ENCODE peak calls at places on chromosome 5, in nine cellular contexts. A is hypothalamus; V is esophagus squamous epithelium; G is LoVo; N is erythroblast; B is CD4-positive, alpha-beta T cell; L is GM12865; Q is choroid plexus epithelial cell; O is ecto neural progenitor cell. K is an unnamed sample.

GRCh38 chr5:74294231-74294705 is 346.3 kb downstream of the ENC1 start:
- DNase-seq in Q (peak), A (no peak), O (no peak), B (no peak), G (no peak), V (no peak), N (no peak), L (peak), K (no peak)

GRCh38 chr5:65734921-65735320 is 12.9 kb downstream of the NLN start:
- DNase-seq in Q (no peak), V (no peak), O (no peak), A (no peak), G (no peak), B (no peak), N (peak), L (no peak), K (no peak)

GRCh38 chr5:103674321-103674720 is 111.7 kb upstream of the NUDT12 start:
- DNase-seq in N (no peak), B (no peak), V (no peak), O (no peak), L (no peak), G (no peak), A (no peak), Q (peak), K (no peak)

GRCh38 chr5:168734119-168734518 is 155.0 kb upstream of the PANK3 start:
- DNase-seq in A (no peak), O (peak), L (no peak), G (no peak), V (no peak), B (no peak), N (no peak), Q (no peak), K (no peak)

GRCh38 chr5:57887851-57888621 is 405.4 kb upstream of the ACTBL2 start:
- DNase-seq in G (peak), L (peak), A (no peak), Q (peak), V (no peak), O (peak), N (peak), B (no peak), K (peak)

GRCh38 chr5:55816342-55816741 is 34.8 kb upstream of the IL31RA start:
- DNase-seq in A (no peak), L (no peak), V (no peak), B (no peak), N (no peak), G (peak), O (no peak), Q (peak), K (no peak)

GRCh38 chr5:155270737-155271136 is 257.2 kb downstream of the KIF4B start:
- DNase-seq in A (no peak), O (no peak), Q (no peak), L (no peak), V (no peak), G (no peak), N (no peak), B (no peak), K (no peak)

GRCh38 chr5:180618830-180619562 is 27.7 kb upstream of the SCGB3A1 start:
- DNase-seq in Q (peak), L (no peak), O (peak), A (no peak), V (no peak), N (peak), B (peak), G (no peak), K (no peak)

GRCh38 chr5:110536120-110537115 is 190.1 kb downstream of the TMEM232 start:
- DNase-seq in A (no peak), L (no peak), B (no peak), Q (peak), O (no peak), N (no peak), G (no peak), V (no peak), K (no peak)

GRCh38 chr5:172110921-172111873 is 76.8 kb downstream of the STK10 start:
- DNase-seq in A (no peak), N (peak), V (peak), O (no peak), L (peak), Q (no peak), G (peak), B (peak), K (peak)

GRCh38 chr5:171630047-171630669 is 155.5 kb upstream of the SMIM23 start:
- DNase-seq in L (no peak), B (no peak), Q (peak), O (peak), V (no peak), G (peak), A (no peak), N (peak), K (no peak)

GRCh38 chr5:26388946-26389345 is 649.4 kb downstream of the CDH9 start:
- DNase-seq in B (no peak), L (no peak), O (no peak), V (no peak), G (no peak), N (no peak), A (no peak), Q (no peak), K (no peak)

GRCh38 chr5:179267671-179268071 is 77.6 kb downstream of the ADAMTS2 start:
- DNase-seq in B (no peak), L (no peak), V (no peak), G (no peak), N (no peak), O (no peak), A (no peak), Q (no peak), K (no peak)

GRCh38 chr5:31939151-31939550 is 235.0 kb downstream of the GOLPH3 start:
- DNase-seq in V (no peak), N (no peak), B (no peak), L (no peak), G (no peak), Q (peak), A (no peak), O (no peak), K (no peak)

GRCh38 chr5:35061216-35061615 is 13.5 kb upstream of the AGXT2 start:
- DNase-seq in A (no peak), B (no peak), O (no peak), V (no peak), L (no peak), Q (peak), G (no peak), N (no peak), K (no peak)

GRCh38 chr5:148455055-148455675 is 71.4 kb downstream of the FBXO38 start:
- DNase-seq in A (no peak), B (no peak), G (no peak), O (no peak), L (no peak), V (no peak), N (no peak), Q (peak), K (no peak)

GRCh38 chr5:39074009-39074886 is at the start of gene RICTOR:
- DNase-seq in Q (peak), G (peak), B (peak), O (peak), N (peak), A (peak), L (peak), V (peak), K (peak)

GRCh38 chr5:40332945-40333344 is 346.8 kb upstream of the PTGER4 start:
- DNase-seq in N (no peak), Q (no peak), V (no peak), B (no peak), G (no peak), L (no peak), O (no peak), A (no peak), K (no peak)

GRCh38 chr5:172902497-172903472 is 56.4 kb upstream of the RPL26L1 start:
- DNase-seq in L (no peak), Q (peak), B (no peak), A (no peak), V (no peak), N (peak), G (no peak), O (peak), K (peak)

GRCh38 chr5:5675511-5675910 is 253.0 kb downstream of the ICE1 start:
- DNase-seq in B (no peak), L (no peak), G (no peak), A (no peak), N (no peak), Q (no peak), O (no peak), V (no peak), K (no peak)

GRCh38 chr5:105670586-105670985 is 2000.2 kb downstream of the EFNA5 start:
- DNase-seq in G (no peak), L (no peak), A (no peak), N (no peak), Q (no peak), V (no peak), B (no peak), O (no peak), K (no peak)

GRCh38 chr5:5313081-5313736 is 109.3 kb upstream of the ICE1 start:
- DNase-seq in V (no peak), B (no peak), G (no peak), N (no peak), Q (peak), O (no peak), A (no peak), L (no peak), K (no peak)

GRCh38 chr5:136004436-136004835 is 24.4 kb upstream of the TGFBI start:
- DNase-seq in O (no peak), L (no peak), A (no peak), N (no peak), Q (peak), V (no peak), G (no peak), B (no peak), K (no peak)

GRCh38 chr5:88944751-88945507 is 61.9 kb upstream of the MEF2C start:
- DNase-seq in O (no peak), L (no peak), G (no peak), B (no peak), V (no peak), A (no peak), Q (peak), N (no peak), K (no peak)

GRCh38 chr5:17118631-17119030 is 98.8 kb upstream of the BASP1 start:
- DNase-seq in N (peak), V (peak), B (no peak), L (peak), Q (peak), G (peak), O (no peak), A (no peak), K (peak)

GRCh38 chr5:57816108-57816507 is 333.5 kb upstream of the ACTBL2 start:
- DNase-seq in B (no peak), V (no peak), L (no peak), N (no peak), G (peak), Q (peak), O (no peak), A (no peak), K (peak)

GRCh38 chr5:143025376-143025775 is 255.2 kb downstream of the ARHGAP26 start:
- DNase-seq in L (peak), B (no peak), G (no peak), O (no peak), A (no peak), N (no peak), V (no peak), Q (no peak), K (no peak)

GRCh38 chr5:67355135-67355729 is 158.6 kb upstream of the CD180 start:
- DNase-seq in A (no peak), L (no peak), V (no peak), O (no peak), G (no peak), Q (no peak), B (no peak), N (no peak), K (no peak)

GRCh38 chr5:112253478-112254250 is 165.4 kb downstream of the EPB41L4A start:
- DNase-seq in N (no peak), A (no peak), B (no peak), L (no peak), V (no peak), Q (peak), O (no peak), G (no peak), K (no peak)

GRCh38 chr5:89697581-89697980 is 712.0 kb downstream of the CETN3 start:
- DNase-seq in Q (no peak), B (no peak), V (no peak), L (no peak), A (no peak), O (no peak), N (no peak), G (no peak), K (no peak)

GRCh38 chr5:134515801-134516200 is 9.7 kb upstream of the JADE2 start:
- DNase-seq in O (no peak), N (no peak), B (no peak), G (no peak), V (no peak), L (no peak), A (no peak), Q (no peak), K (no peak)

GRCh38 chr5:149113669-149114068 is 27.6 kb upstream of the ABLIM3 start:
- DNase-seq in Q (peak), O (no peak), B (no peak), G (peak), N (no peak), V (no peak), A (no peak), L (no peak), K (no peak)

GRCh38 chr5:94698189-94698588 is 79.7 kb downstream of the SLF1 start:
- DNase-seq in L (no peak), A (no peak), V (no peak), N (no peak), G (no peak), Q (no peak), O (no peak), B (no peak), K (no peak)

GRCh38 chr5:87243161-87243877 is 24.4 kb upstream of the RASA1 start:
- DNase-seq in Q (peak), V (no peak), A (no peak), N (no peak), O (no peak), G (no peak), B (no peak), L (peak), K (no peak)

GRCh38 chr5:10536931-10537579 is 26.8 kb upstream of the ANKRD33B start:
- DNase-seq in B (no peak), G (no peak), N (peak), Q (no peak), O (no peak), L (peak), A (no peak), V (no peak), K (no peak)

GRCh38 chr5:17089690-17090089 is 127.7 kb upstream of the BASP1 start:
- DNase-seq in Q (no peak), B (no peak), O (no peak), V (no peak), A (no peak), N (no peak), G (no peak), L (no peak), K (no peak)

GRCh38 chr5:56048124-56048523 is 53.4 kb upstream of the IL6ST start:
- DNase-seq in G (no peak), N (no peak), V (no peak), Q (no peak), B (no peak), A (no peak), O (no peak), L (no peak), K (no peak)

K was measured in T1000.